ENCODE peak calls at places on chromosomes 5 and 9, in nine cellular contexts. One of them, this sample, is unnamed.

GRCh38 chr5:51387854-51388320 is 4.6 kb downstream of the ISL1 start:
- DNase-seq in coronary artery: no peak
- DNase-seq in retina: no peak
- DNase-seq in NCI-H1417: peak; percentile 89
- DNase-seq in brain microvascular endothelial cell: no peak
- DNase-seq in NCI-H187 treated with DMSO at 0.1 percent for 48 hours: peak; percentile 42
- DNase-seq in sciatic nerve: no peak
- DNase-seq in HT1080: no peak
- DNase-seq in uterus: no peak
- DNase-seq in this sample: no peak

GRCh38 chr9:110443878-110444245 is 106.2 kb upstream of the TXNDC8 start:
- DNase-seq in coronary artery: no peak
- DNase-seq in retina: no peak
- DNase-seq in NCI-H1417: no peak
- DNase-seq in brain microvascular endothelial cell: no peak
- DNase-seq in NCI-H187 treated with DMSO at 0.1 percent for 48 hours: no peak
- DNase-seq in sciatic nerve: no peak
- DNase-seq in HT1080: no peak
- DNase-seq in uterus: no peak
- DNase-seq in this sample: no peak

GRCh38 chr9:89453452-89453851 is 44.5 kb downstream of the SEMA4D start:
- DNase-seq in coronary artery: no peak
- DNase-seq in retina: no peak
- DNase-seq in NCI-H1417: no peak
- DNase-seq in brain microvascular endothelial cell: no peak
- DNase-seq in NCI-H187 treated with DMSO at 0.1 percent for 48 hours: no peak
- DNase-seq in sciatic nerve: no peak
- DNase-seq in HT1080: no peak
- DNase-seq in uterus: no peak
- DNase-seq in this sample: no peak

GRCh38 chr5:84403773-84404172 is 19.1 kb upstream of the EDIL3 start:
- DNase-seq in coronary artery: no peak
- DNase-seq in retina: no peak
- DNase-seq in NCI-H1417: no peak
- DNase-seq in brain microvascular endothelial cell: peak; percentile 96
- DNase-seq in NCI-H187 treated with DMSO at 0.1 percent for 48 hours: no peak
- DNase-seq in sciatic nerve: no peak
- DNase-seq in HT1080: peak; percentile 94
- DNase-seq in uterus: no peak
- DNase-seq in this sample: no peak

GRCh38 chr5:133225671-133226152 is 173.9 kb downstream of the HSPA4 start:
- DNase-seq in coronary artery: peak; percentile 31
- DNase-seq in retina: no peak
- DNase-seq in NCI-H1417: no peak
- DNase-seq in brain microvascular endothelial cell: no peak
- DNase-seq in NCI-H187 treated with DMSO at 0.1 percent for 48 hours: no peak
- DNase-seq in sciatic nerve: no peak
- DNase-seq in HT1080: no peak
- DNase-seq in uterus: no peak
- DNase-seq in this sample: no peak

GRCh38 chr5:93756372-93756771 is 15.0 kb upstream of the POU5F2 start:
- DNase-seq in coronary artery: no peak
- DNase-seq in retina: no peak
- DNase-seq in NCI-H1417: no peak
- DNase-seq in brain microvascular endothelial cell: no peak
- DNase-seq in NCI-H187 treated with DMSO at 0.1 percent for 48 hours: no peak
- DNase-seq in sciatic nerve: no peak
- DNase-seq in HT1080: no peak
- DNase-seq in uterus: no peak
- DNase-seq in this sample: no peak

GRCh38 chr9:16873131-16873787 is 2.8 kb upstream of the BNC2 start:
- DNase-seq in coronary artery: no peak
- DNase-seq in retina: no peak
- DNase-seq in NCI-H1417: no peak
- DNase-seq in brain microvascular endothelial cell: no peak
- DNase-seq in NCI-H187 treated with DMSO at 0.1 percent for 48 hours: no peak
- DNase-seq in sciatic nerve: no peak
- DNase-seq in HT1080: no peak
- DNase-seq in uterus: no peak
- DNase-seq in this sample: no peak

GRCh38 chr9:115157245-115157674 is 39.3 kb upstream of the TNC start:
- DNase-seq in coronary artery: no peak
- DNase-seq in retina: no peak
- DNase-seq in NCI-H1417: no peak
- DNase-seq in brain microvascular endothelial cell: peak; percentile 79
- DNase-seq in NCI-H187 treated with DMSO at 0.1 percent for 48 hours: no peak
- DNase-seq in sciatic nerve: no peak
- DNase-seq in HT1080: peak; percentile 94
- DNase-seq in uterus: peak; percentile 72
- DNase-seq in this sample: no peak

GRCh38 chr5:55459572-55459971 is 75.2 kb downstream of the PLPP1 start:
- DNase-seq in coronary artery: no peak
- DNase-seq in retina: no peak
- DNase-seq in NCI-H1417: no peak
- DNase-seq in brain microvascular endothelial cell: no peak
- DNase-seq in NCI-H187 treated with DMSO at 0.1 percent for 48 hours: no peak
- DNase-seq in sciatic nerve: no peak
- DNase-seq in HT1080: no peak
- DNase-seq in uterus: no peak
- DNase-seq in this sample: no peak

GRCh38 chr5:10760033-10760975 is 730 bp downstream of the DAP start:
- DNase-seq in coronary artery: peak; percentile 72
- DNase-seq in retina: peak; percentile 63
- DNase-seq in NCI-H1417: peak; percentile 59
- DNase-seq in brain microvascular endothelial cell: peak; percentile 37
- DNase-seq in NCI-H187 treated with DMSO at 0.1 percent for 48 hours: no peak
- DNase-seq in sciatic nerve: peak; percentile 68
- DNase-seq in HT1080: peak; percentile 70
- DNase-seq in uterus: peak; percentile 46
- DNase-seq in this sample: no peak

GRCh38 chr5:112694853-112695709 is 42.6 kb upstream of the APC start:
- DNase-seq in coronary artery: no peak
- DNase-seq in retina: no peak
- DNase-seq in NCI-H1417: no peak
- DNase-seq in brain microvascular endothelial cell: peak; percentile 36
- DNase-seq in NCI-H187 treated with DMSO at 0.1 percent for 48 hours: no peak
- DNase-seq in sciatic nerve: no peak
- DNase-seq in HT1080: peak; percentile 29
- DNase-seq in uterus: no peak
- DNase-seq in this sample: no peak

GRCh38 chr9:88702985-88703384 is 168.0 kb downstream of the NXNL2 start:
- DNase-seq in coronary artery: no peak
- DNase-seq in retina: no peak
- DNase-seq in NCI-H1417: no peak
- DNase-seq in brain microvascular endothelial cell: no peak
- DNase-seq in NCI-H187 treated with DMSO at 0.1 percent for 48 hours: no peak
- DNase-seq in sciatic nerve: no peak
- DNase-seq in HT1080: no peak
- DNase-seq in uterus: no peak
- DNase-seq in this sample: no peak

GRCh38 chr9:101398930-101399640 is 434 bp downstream of the ZNF189 start:
- DNase-seq in coronary artery: no peak
- DNase-seq in retina: no peak
- DNase-seq in NCI-H1417: no peak
- DNase-seq in brain microvascular endothelial cell: no peak
- DNase-seq in NCI-H187 treated with DMSO at 0.1 percent for 48 hours: no peak
- DNase-seq in sciatic nerve: peak; percentile 79
- DNase-seq in HT1080: peak; percentile 2
- DNase-seq in uterus: peak; percentile 28
- DNase-seq in this sample: peak; percentile 76

GRCh38 chr9:98563997-98564396 is 144.7 kb downstream of the GABBR2 start:
- DNase-seq in coronary artery: no peak
- DNase-seq in retina: peak; percentile 16
- DNase-seq in NCI-H1417: no peak
- DNase-seq in brain microvascular endothelial cell: no peak
- DNase-seq in NCI-H187 treated with DMSO at 0.1 percent for 48 hours: no peak
- DNase-seq in sciatic nerve: no peak
- DNase-seq in HT1080: no peak
- DNase-seq in uterus: no peak
- DNase-seq in this sample: no peak

GRCh38 chr5:167709625-167710024 is 581.8 kb upstream of the WWC1 start:
- DNase-seq in coronary artery: no peak
- DNase-seq in retina: no peak
- DNase-seq in NCI-H1417: no peak
- DNase-seq in brain microvascular endothelial cell: no peak
- DNase-seq in NCI-H187 treated with DMSO at 0.1 percent for 48 hours: no peak
- DNase-seq in sciatic nerve: no peak
- DNase-seq in HT1080: no peak
- DNase-seq in uterus: no peak
- DNase-seq in this sample: no peak

GRCh38 chr9:34176089-34176488 is 2.8 kb upstream of the UBAP1 start:
- DNase-seq in coronary artery: no peak
- DNase-seq in retina: no peak
- DNase-seq in NCI-H1417: no peak
- DNase-seq in brain microvascular endothelial cell: no peak
- DNase-seq in NCI-H187 treated with DMSO at 0.1 percent for 48 hours: no peak
- DNase-seq in sciatic nerve: no peak
- DNase-seq in HT1080: no peak
- DNase-seq in uterus: no peak
- DNase-seq in this sample: no peak

GRCh38 chr5:139104577-139105271 is 93.4 kb downstream of the SIL1 start:
- DNase-seq in coronary artery: peak; percentile 87
- DNase-seq in retina: peak; percentile 24
- DNase-seq in NCI-H1417: peak; percentile 25
- DNase-seq in brain microvascular endothelial cell: peak; percentile 72
- DNase-seq in NCI-H187 treated with DMSO at 0.1 percent for 48 hours: no peak
- DNase-seq in sciatic nerve: peak; percentile 76
- DNase-seq in HT1080: peak; percentile 13
- DNase-seq in uterus: peak; percentile 89
- DNase-seq in this sample: no peak

GRCh38 chr5:103829585-103829984 is 267.0 kb upstream of the NUDT12 start:
- DNase-seq in coronary artery: no peak
- DNase-seq in retina: no peak
- DNase-seq in NCI-H1417: no peak
- DNase-seq in brain microvascular endothelial cell: no peak
- DNase-seq in NCI-H187 treated with DMSO at 0.1 percent for 48 hours: no peak
- DNase-seq in sciatic nerve: no peak
- DNase-seq in HT1080: no peak
- DNase-seq in uterus: no peak
- DNase-seq in this sample: no peak